ENCODE peak calls at places on chromosome 19, in four cellular contexts. U is AG04450, J is heart left ventricle, E is left lung. O is an unnamed sample.

GRCh38 chr19:15417699-15418098 is 1.1 kb downstream of the AKAP8L start:
- DNase-seq in E (no peak), U (no peak), J (no peak), O (no peak)

GRCh38 chr19:15928321-15928720 is 6.0 kb downstream of the CYP4F11 start:
- DNase-seq in J (no peak), U (no peak), E (no peak), O (no peak)

GRCh38 chr19:7772752-7773291 is 9.8 kb downstream of the CLEC4M start:
- DNase-seq in J (no peak), U (no peak), E (no peak), O (no peak)

GRCh38 chr19:51803965-51804364 is 9.0 kb downstream of the FPR3 start:
- DNase-seq in U (no peak), J (no peak), E (no peak), O (no peak)

GRCh38 chr19:39845621-39846175 is 481 bp downstream of the FBL start:
- DNase-seq in E (no peak), J (no peak), U (no peak), O (no peak)

GRCh38 chr19:52464798-52465470 is 11.6 kb downstream of the ZNF578 start:
- DNase-seq in J (no peak), E (no peak), U (no peak), O (no peak)

GRCh38 chr19:46466536-46467199 is 4.7 kb downstream of the PNMA8A start:
- DNase-seq in U (peak; percentile 80), J (no peak), E (no peak), O (no peak)

GRCh38 chr19:18948075-18948975 is 7.3 kb upstream of the HOMER3 start:
- DNase-seq in U (no peak), E (no peak), J (no peak), O (no peak)

GRCh38 chr19:4474504-4475136 is 2.5 kb downstream of the HDGFL2 start:
- DNase-seq in E (no peak), J (no peak), U (no peak), O (no peak)

GRCh38 chr19:41501854-41502253 is 58.9 kb downstream of the ERICH4 start:
- DNase-seq in U (no peak), J (no peak), E (no peak), O (no peak)

GRCh38 chr19:5103061-5103701 is 134.3 kb downstream of the KDM4B start:
- DNase-seq in U (no peak), J (peak; percentile 50), E (no peak), O (peak; percentile 95)

GRCh38 chr19:49533551-49534488 is 6.0 kb downstream of the RCN3 start:
- DNase-seq in J (peak; percentile 77), U (no peak), E (peak; percentile 94), O (peak; percentile 91)

GRCh38 chr19:16293133-16294085 is 31.2 kb upstream of the KLF2 start:
- DNase-seq in E (no peak), U (peak; percentile 96), J (peak; percentile 78), O (peak; percentile 41)

GRCh38 chr19:49338691-49339363 is 3.6 kb downstream of the CD37 start:
- DNase-seq in U (no peak), E (peak; percentile 91), J (peak; percentile 69), O (peak; percentile 95)

GRCh38 chr19:10018219-10018618 is 4.9 kb downstream of the RDH8 start:
- DNase-seq in U (no peak), E (no peak), J (no peak), O (no peak)

GRCh38 chr19:4030981-4031380 is 23.4 kb downstream of the PIAS4 start:
- DNase-seq in J (no peak), U (no peak), E (no peak), O (peak; percentile 58)

GRCh38 chr19:4988770-4989251 is 19.9 kb downstream of the KDM4B start:
- DNase-seq in J (no peak), U (peak; percentile 32), E (no peak), O (no peak)

GRCh38 chr19:56837892-56838679 is 2.4 kb downstream of the PEG3 start:
- DNase-seq in E (peak; percentile 88), U (no peak), J (peak; percentile 71), O (peak; percentile 89)

GRCh38 chr19:11322269-11323024 is 17.0 kb downstream of the RAB3D start:
- DNase-seq in E (peak; percentile 5), U (no peak), J (no peak), O (no peak)

GRCh38 chr19:13356185-13356584 is 150.1 kb downstream of the CACNA1A start:
- DNase-seq in E (no peak), U (no peak), J (no peak), O (no peak)

GRCh38 chr19:34837262-34837661 is 64.2 kb upstream of the ZNF599 start:
- DNase-seq in E (no peak), U (no peak), J (peak; percentile 82), O (peak; percentile 41)

GRCh38 chr19:24078688-24079087 is 8.3 kb upstream of the ZNF254 start:
- DNase-seq in E (no peak), U (no peak), J (no peak), O (no peak)
- H3K27ac ChIP-seq in E (no peak overlapping the region), U (no peak overlapping the region), J (no peak overlapping the region), O (no peak overlapping the region)

DNA sequence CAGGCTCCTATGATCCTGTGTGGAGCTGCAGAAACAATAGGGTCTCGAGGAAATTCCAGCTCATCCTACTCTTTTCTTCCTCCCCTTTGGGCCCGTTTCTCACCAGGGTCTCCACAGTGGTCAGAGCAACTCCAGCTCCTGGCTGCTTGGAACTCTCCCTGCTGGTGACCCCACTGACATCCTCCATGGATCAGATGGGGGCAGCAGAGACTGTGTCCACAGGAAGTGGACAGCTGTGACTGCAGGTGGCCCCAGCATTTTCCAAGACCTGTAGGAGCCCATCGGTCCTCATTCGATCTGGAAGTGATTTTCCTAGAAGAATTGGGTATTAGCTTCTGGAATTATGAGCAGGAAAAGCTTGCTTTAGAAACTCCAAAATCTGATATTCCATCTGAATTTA is 208.5 kb downstream of the ZNF536 start:
- DNase-seq in U (no peak), E (no peak), J (no peak), O (no peak)
- TF ChIP-seq CTCF in U (no peak), E (no peak), J (no peak), O (no peak)

GRCh38 chr19:36008336-36008978 is at the start of gene SYNE4:
- DNase-seq in E (peak; percentile 88), J (no peak), U (no peak), O (peak; percentile 79)
- H3K4me3 ChIP-seq in E (peak within 1 kb of the TSS; percentile 46), J (peak within 1 kb of the TSS; percentile 51), U (peak within 1 kb of the TSS; percentile 50), O (peak within 1 kb of the TSS; percentile 18)

DNA sequence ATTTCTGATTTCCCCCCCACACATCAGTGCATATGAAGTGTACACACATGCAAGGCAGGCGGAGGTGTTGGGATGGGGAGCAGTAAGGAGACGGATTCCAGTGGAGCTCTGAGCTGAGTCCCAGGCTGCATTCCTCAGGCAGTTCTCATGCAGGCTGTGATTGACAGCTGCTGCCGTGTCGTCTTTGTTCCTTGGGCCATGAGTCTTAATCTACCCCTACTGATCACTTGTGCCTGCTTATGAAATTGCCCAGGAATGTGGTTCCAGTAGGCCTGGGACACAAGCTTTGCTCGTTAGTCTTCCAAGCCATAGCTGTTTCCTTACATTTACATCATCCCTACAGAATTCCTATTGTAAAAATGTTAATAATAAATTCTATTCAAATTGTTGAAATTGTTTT is 1241.9 kb downstream of the UQCRFS1 start:
- DNase-seq in U (no peak), E (no peak), J (no peak), O (no peak)
- H3K27ac ChIP-seq in U (no peak overlapping the region), E (no peak overlapping the region), J (no peak overlapping the region), O (no peak overlapping the region)

DNA sequence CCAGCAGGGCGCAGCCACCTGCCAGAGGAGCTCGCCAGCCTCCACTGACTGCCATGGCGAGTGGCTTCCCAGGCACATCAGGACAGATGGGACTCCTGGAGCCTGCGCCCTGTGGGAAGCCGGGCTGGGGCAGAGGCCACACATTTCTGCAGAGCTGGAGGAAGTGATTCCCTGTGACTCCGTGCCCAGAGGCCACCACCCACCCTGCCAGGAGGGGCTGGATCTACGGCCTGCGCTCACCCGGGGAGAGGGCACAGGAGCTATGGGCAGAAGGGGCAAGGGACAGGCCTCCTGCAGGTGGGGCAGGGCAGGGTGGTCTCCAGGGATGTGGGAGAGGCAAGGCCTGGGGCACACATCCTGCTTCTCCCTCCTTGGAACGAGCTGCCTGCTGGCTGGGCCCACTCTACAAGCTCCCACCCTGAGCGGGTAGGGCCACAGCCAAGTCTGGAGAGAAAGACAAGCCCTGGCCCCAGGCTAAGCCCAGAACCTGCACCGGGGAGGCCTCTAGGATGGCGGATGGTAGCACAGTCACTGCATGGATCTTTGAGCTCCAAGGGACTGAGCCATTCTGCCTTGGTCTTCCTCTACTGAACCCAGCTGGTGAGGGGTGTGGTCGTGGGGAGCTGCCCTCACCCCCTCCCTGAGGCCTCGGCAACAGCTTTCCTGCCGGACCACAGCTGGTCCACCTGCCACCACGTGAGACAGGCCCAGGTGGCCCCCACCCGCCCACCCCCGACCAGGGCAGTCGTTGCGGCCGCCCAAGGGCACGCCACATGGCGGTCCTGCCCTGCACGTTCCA is 40.6 kb downstream of the CEBPG start:
- DNase-seq in E (peak; percentile 58), U (no peak), J (no peak), O (no peak)
- TF ChIP-seq CTCF in E (no peak), U (no peak), J (no peak), O (no peak)

GRCh38 chr19:54281008-54281728 is at the start of gene LILRB2:
- DNase-seq in U (no peak), E (no peak), J (no peak), O (no peak)
- H3K4me3 ChIP-seq in U (no peak within 1 kb of the TSS), E (peak within 1 kb of the TSS; percentile 49), J (peak within 1 kb of the TSS; percentile 11), O (no peak within 1 kb of the TSS)

O was measured in pancreas.